ENCODE peak calls at places on chromosomes 13 and 19, in five cellular contexts. P, G, Y, K and D are unnamed samples.

GRCh38 chr19:13076787-13077186 is 25.9 kb downstream of the LYL1 start:
- DNase-seq in K (no peak), G (no peak), P (no peak), Y (no peak), D (no peak)

GRCh38 chr13:64930636-64931035 is 2299.5 kb downstream of the PCDH9 start:
- DNase-seq in P (no peak), K (no peak), G (no peak), Y (no peak), D (no peak)

GRCh38 chr19:14440049-14440448 is 6.9 kb downstream of the PKN1 start:
- DNase-seq in P (peak), K (no peak), Y (peak), G (no peak), D (no peak)

GRCh38 chr19:5804516-5805464 is at the start of gene NRTN:
- DNase-seq in P (no peak), K (peak), Y (no peak), G (no peak), D (no peak)

GRCh38 chr19:6204866-6205723 is 69.6 kb downstream of the ACSBG2 start:
- DNase-seq in G (no peak), P (no peak), K (no peak), Y (no peak), D (no peak)

GRCh38 chr19:12788682-12789097 is 2.6 kb upstream of the JUNB start:
- DNase-seq in G (no peak), P (no peak), K (peak), Y (peak), D (no peak)

GRCh38 chr13:46165485-46166220 is 16.3 kb downstream of the LCP1 start:
- DNase-seq in G (no peak), Y (no peak), P (no peak), K (no peak), D (no peak)

GRCh38 chr19:5800361-5801270 is 4.3 kb upstream of the NRTN start:
- DNase-seq in P (no peak), Y (no peak), K (no peak), G (no peak), D (no peak)

GRCh38 chr19:16229322-16229641 is 31.6 kb downstream of the AP1M1 start:
- DNase-seq in P (no peak), Y (no peak), K (no peak), G (no peak), D (no peak)

GRCh38 chr19:33201473-33201872 is 7.3 kb downstream of the LRP3 start:
- DNase-seq in Y (no peak), K (no peak), P (no peak), G (no peak), D (no peak)

GRCh38 chr19:4229179-4229931 is at the start of gene EBI3:
- DNase-seq in G (peak), Y (peak), K (peak), P (peak), D (no peak)
- TF ChIP-seq CTCF in G (no peak), Y (no peak), K (no peak), P (no peak), D (no peak)

DNA sequence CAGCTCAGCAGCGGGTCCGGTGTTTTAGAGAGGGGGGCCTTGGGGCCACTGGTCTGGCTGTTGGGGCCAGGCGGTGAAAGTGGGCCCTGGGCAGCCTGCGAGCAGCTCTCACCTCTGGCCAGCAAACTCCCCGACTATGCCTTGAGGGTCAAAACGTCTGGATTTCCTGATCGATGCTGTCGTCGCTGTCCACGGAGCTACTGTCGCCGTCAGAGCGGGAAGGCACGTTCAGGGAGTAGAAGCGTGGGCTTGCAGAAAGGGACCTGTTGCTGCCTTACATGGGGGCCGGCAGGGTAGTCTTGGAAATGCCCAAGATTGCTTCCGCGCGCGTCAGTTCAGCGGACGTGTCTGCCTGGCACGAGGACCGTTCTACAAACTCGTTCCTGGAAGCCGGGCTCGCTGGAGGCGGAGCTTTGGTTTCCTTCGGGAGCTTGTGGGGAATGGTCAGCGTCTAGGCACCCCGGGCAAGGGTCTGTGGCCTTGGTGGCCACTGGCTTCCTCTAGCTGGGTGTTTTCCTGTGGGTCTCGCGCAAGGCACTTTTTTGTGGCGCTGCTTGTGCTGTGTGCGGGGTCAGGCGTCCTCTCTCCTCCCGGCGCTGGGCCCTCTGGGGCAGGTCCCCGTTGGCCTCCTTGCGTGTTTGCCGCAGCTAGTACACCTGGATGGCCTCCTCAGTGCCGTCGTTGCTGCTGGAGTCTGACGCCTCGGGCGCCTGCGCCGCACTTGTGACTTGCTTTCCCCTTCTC is 15.3 kb downstream of the RB1 start:
- DNase-seq in Y (no peak), P (no peak), K (no peak), G (no peak), D (no peak)
- TF ChIP-seq CTCF in Y (no peak), P (no peak), K (no peak), G (no peak), D (no peak)

GRCh38 chr13:103388839-103389238 is 322.6 kb upstream of the SLC10A2 start:
- DNase-seq in P (no peak), Y (no peak), G (no peak), K (no peak), D (no peak)
- TF ChIP-seq CTCF in P (no peak), Y (no peak), G (no peak), K (no peak), D (no peak)

GRCh38 chr19:51339687-51340656 is 2.0 kb downstream of the VSIG10L start:
- DNase-seq in P (peak), K (peak), Y (peak), G (peak), D (peak)
- TF ChIP-seq CTCF in P (peak), K (no peak), Y (peak), G (peak), D (no peak)

GRCh38 chr19:46954502-46955004 is 65.1 kb upstream of the NPAS1 start:
- DNase-seq in Y (no peak), K (no peak), P (no peak), G (no peak), D (no peak)

GRCh38 chr19:46952874-46953273 is 66.8 kb upstream of the NPAS1 start:
- DNase-seq in K (no peak), Y (no peak), P (no peak), G (no peak), D (no peak)

GRCh38 chr19:46953955-46954501 is 65.6 kb upstream of the NPAS1 start:
- DNase-seq in G (no peak), K (no peak), Y (no peak), P (no peak), D (no peak)

GRCh38 chr19:46950526-46951235 is 69.0 kb upstream of the NPAS1 start:
- DNase-seq in G (no peak), P (no peak), Y (no peak), K (no peak), D (no peak)

DNA sequence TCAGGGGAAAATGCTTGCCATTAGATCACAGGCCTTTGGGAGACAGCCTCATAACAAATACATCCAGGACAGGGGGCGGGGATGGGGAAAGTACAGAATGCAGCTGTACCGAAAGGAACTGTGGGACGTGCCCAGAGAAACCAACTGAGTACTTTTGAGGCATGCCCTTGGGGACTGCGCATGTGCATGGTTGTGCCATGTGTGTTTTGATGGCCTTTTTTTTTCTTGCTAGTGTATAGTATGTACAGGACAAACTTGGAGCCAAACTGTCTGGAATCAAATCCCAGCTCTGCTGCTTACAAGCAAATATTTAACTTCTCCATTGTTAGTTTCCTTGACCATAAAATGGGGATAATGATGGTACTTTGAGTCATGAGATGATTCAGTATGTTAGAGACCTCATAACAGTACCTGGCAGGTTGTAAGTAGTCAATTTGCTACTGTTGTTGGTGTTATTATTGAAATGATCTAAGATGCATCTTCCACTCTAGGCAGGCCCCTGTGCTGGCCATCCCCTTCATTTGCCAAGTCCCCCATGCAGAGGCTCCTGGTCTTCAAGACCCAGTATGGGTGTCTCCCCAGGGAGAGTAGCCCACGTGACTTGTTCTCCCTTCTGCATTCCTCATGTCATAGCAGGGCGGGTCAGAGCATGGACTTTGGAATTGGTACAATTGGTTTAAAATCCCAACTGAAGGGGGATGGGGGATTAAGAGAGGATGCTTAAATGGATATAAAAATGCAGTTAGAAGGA is 68.2 kb upstream of the NPAS1 start:
- DNase-seq in P (no peak), G (no peak), K (no peak), Y (no peak), D (no peak)
- TF ChIP-seq CTCF in P (no peak), G (no peak), K (no peak), Y (no peak), D (no peak)

DNA sequence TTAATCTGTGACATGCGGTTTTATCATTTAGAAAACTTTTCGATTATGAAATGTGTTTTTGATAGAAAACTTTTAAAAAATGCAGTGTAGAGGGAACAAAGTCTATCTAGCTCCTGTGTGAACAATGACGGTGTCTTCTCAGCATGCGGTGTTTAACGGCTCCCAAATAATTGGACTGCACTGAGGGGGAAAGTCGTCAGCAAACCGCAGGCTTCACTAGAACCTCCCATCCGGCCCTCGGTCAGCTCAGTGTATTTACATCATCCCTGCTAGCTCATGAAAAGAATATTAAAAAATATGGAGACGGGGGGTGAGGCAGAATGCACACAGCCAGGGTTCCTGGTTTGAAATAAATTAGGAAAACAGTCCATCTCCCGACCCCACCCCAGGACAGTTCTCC is 674 bp upstream of the ADPRHL1 start:
- DNase-seq in G (peak), K (no peak), Y (no peak), P (no peak), D (peak)
- TF ChIP-seq CTCF in G (no peak), K (no peak), Y (no peak), P (no peak), D (no peak)

GRCh38 chr13:91017669-91018053 is 329.8 kb upstream of the MIR17HG start:
- DNase-seq in G (no peak), Y (peak), P (no peak), K (no peak), D (no peak)
- TF ChIP-seq CTCF in G (no peak), Y (no peak), P (peak), K (peak), D (no peak)

GRCh38 chr13:34207872-34208271 is 389.9 kb downstream of the RFC3 start:
- DNase-seq in G (no peak), P (no peak), K (no peak), Y (no peak), D (peak)
- TF ChIP-seq CTCF in G (no peak), P (no peak), K (no peak), Y (no peak), D (no peak)